ENCODE peak calls at places on chromosome 6, in nine cellular contexts. W is epithelial cell of proximal tubule, D is left ventricle myocardium inferior, N is progenitor cell of endocrine pancreas, M is AG10803, Z is astrocyte of the spinal cord, V is HFFc6, X is heart left ventricle, L is foreskin fibroblast. G is an unnamed sample.

GRCh38 chr6:152341596-152341995 is 295.6 kb downstream of the SYNE1 start:
- DNase-seq in M (no peak), D (no peak), L (no peak), Z (no peak), V (no peak), W (no peak), N (no peak), X (no peak), G (no peak)

GRCh38 chr6:166007349-166008263 is 160.0 kb downstream of the TBXT start:
- DNase-seq in Z (peak; percentile 83), V (no peak), M (peak; percentile 75), X (peak; percentile 75), N (no peak), L (no peak), D (peak; percentile 71), W (peak; percentile 47), G (peak; percentile 37)

GRCh38 chr6:53347250-53347920 is 1.4 kb downstream of the ELOVL5 start:
- DNase-seq in N (no peak), V (no peak), Z (peak; percentile 45), L (peak; percentile 16), W (no peak), X (no peak), D (no peak), M (peak; percentile 25), G (peak; percentile 29)

GRCh38 chr6:53358440-53359087 is 9.8 kb upstream of the ELOVL5 start:
- DNase-seq in N (no peak), M (no peak), X (no peak), V (no peak), Z (no peak), D (no peak), W (no peak), L (no peak), G (no peak)

GRCh38 chr6:54267798-54268197 is 40.4 kb upstream of the TINAG start:
- DNase-seq in D (no peak), N (no peak), X (no peak), L (no peak), Z (peak; percentile 56), W (no peak), V (peak; percentile 32), M (peak; percentile 39), G (peak; percentile 71)

GRCh38 chr6:80969439-80969838 is 783.0 kb downstream of the TENT5A start:
- DNase-seq in W (no peak), L (no peak), Z (peak; percentile 26), X (no peak), N (no peak), M (peak; percentile 1), V (peak; percentile 3), D (no peak), G (no peak)

GRCh38 chr6:95119927-95120326 is 457.4 kb upstream of the MANEA start:
- DNase-seq in X (no peak), L (no peak), V (no peak), Z (no peak), N (no peak), D (no peak), M (no peak), W (no peak), G (no peak)

GRCh38 chr6:1348675-1349074 is 36.8 kb downstream of the FOXQ1 start:
- DNase-seq in W (no peak), V (no peak), X (peak; percentile 67), D (peak; percentile 66), N (no peak), Z (peak; percentile 15), M (peak; percentile 51), L (peak; percentile 72), G (peak; percentile 91)

GRCh38 chr6:34316442-34317171 is 67.8 kb upstream of the SMIM29 start:
- DNase-seq in D (no peak), X (no peak), Z (no peak), N (no peak), L (no peak), V (no peak), W (no peak), M (no peak), G (no peak)

GRCh38 chr6:22880686-22881433 is 311.5 kb downstream of the HDGFL1 start:
- DNase-seq in L (peak; percentile 91), V (peak; percentile 95), D (no peak), Z (peak; percentile 97), X (no peak), N (no peak), M (peak; percentile 97), W (peak; percentile 97), G (peak; percentile 95)

GRCh38 chr6:66153247-66153646 is 446.2 kb upstream of the EYS start:
- DNase-seq in W (no peak), D (no peak), X (no peak), V (no peak), Z (no peak), L (no peak), N (no peak), M (no peak), G (no peak)

GRCh38 chr6:894274-894673 is 201.3 kb upstream of the EXOC2 start:
- DNase-seq in X (no peak), M (no peak), N (no peak), V (no peak), W (no peak), Z (no peak), L (no peak), D (no peak), G (no peak)

GRCh38 chr6:142570221-142570671 is 268.4 kb downstream of the ADGRG6 start:
- DNase-seq in M (peak; percentile 69), L (peak; percentile 45), W (peak; percentile 59), Z (peak; percentile 74), X (no peak), D (no peak), V (peak; percentile 44), N (no peak), G (peak; percentile 47)

GRCh38 chr6:73798592-73798991 is 102.6 kb downstream of the CD109 start:
- DNase-seq in L (peak; percentile 88), N (no peak), V (peak; percentile 91), D (no peak), W (peak; percentile 94), M (peak; percentile 95), Z (peak; percentile 92), X (peak; percentile 37), G (peak; percentile 83)

GRCh38 chr6:31729515-31729978 is 448 bp upstream of the DDAH2 start:
- DNase-seq in Z (peak; percentile 90), D (peak; percentile 94), W (no peak), M (peak; percentile 88), N (peak; percentile 75), L (peak; percentile 88), V (peak; percentile 85), X (peak; percentile 95), G (peak; percentile 94)
- TF ChIP-seq CTCF in Z (peak; percentile 63), D (no peak), W (no peak), M (no peak), N (peak; percentile 21), L (peak; percentile 52), V (peak; percentile 75), X (no peak), G (no peak)

GRCh38 chr6:79586548-79586947 is 44.6 kb upstream of the SH3BGRL2 start:
- DNase-seq in M (peak; percentile 29), Z (peak; percentile 39), X (no peak), N (no peak), V (peak; percentile 36), W (no peak), D (no peak), L (no peak), G (peak; percentile 47)
- TF ChIP-seq CTCF in M (peak; percentile 57), Z (peak; percentile 61), X (no peak), N (peak; percentile 56), V (peak; percentile 70), W (peak; percentile 64), D (peak; percentile 43), L (peak; percentile 54), G (peak; percentile 70)

DNA sequence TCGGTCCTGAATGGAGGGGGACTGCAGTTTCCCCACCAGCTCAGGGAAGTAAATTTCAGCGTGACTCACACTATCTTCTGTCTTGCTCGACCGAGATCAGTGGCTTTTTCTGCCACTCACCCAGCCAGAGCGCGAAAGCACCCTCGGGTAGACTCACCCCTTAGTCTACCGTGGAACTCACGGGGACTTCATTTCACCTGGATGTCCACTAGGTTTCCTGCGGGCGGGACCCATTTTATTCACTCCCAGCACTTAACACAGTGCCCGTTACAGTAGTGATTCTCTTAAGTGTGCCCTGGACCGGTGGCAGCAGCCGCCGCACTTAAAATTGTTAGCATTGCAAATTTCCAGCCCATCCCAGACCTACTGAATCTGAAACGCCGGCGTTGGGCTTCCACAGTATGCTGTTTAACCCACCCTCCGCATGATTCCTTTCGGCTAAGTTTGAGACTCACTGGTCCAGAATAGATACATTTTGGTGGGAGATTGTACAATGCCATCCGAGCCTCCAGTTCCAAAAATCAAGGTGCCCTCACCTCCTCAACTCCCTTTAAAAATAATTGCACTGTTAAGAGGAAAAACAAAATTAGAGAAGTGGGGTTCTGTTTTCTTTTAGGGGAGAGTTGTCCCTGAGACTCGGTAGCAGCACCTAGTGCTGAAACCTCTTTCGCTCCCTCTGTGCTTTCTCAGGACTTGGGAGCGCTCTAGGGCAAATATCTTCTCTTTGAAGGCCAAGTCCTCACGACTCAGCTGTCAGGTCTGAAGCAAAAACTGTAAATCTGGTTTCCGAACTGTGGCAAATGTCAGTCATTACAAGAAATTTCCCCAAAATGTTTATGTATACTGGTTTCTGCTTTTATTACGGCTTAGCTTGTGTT is 1.0 kb downstream of the SMPDL3A start:
- DNase-seq in Z (peak; percentile 56), X (peak; percentile 36), V (no peak), N (no peak), D (peak; percentile 20), L (no peak), M (peak; percentile 11), W (no peak), G (no peak)
- TF ChIP-seq CTCF in Z (peak; percentile 35), X (no peak), V (peak; percentile 26), N (no peak), D (no peak), L (no peak), M (no peak), W (peak; percentile 9), G (peak; percentile 6)

DNA sequence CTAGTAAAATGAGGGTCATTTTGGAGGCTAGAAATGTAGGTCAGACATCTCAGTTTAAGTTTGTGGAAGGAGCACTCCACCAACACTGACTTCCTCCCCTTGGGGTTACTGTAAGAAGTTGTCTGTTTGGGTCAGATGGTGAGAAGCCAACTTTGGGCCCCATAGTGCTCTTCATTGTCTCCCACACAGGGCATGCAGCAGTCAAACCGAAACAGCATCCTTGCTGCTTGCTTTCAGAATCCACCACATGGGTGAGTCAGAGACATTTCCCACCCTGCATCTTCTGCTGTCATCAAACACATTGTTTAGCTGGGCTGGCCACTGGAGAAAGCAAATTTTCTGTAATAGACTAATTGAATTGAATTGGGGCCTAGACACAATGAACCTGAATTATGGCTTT is 16.8 kb downstream of the IL17F start:
- DNase-seq in L (no peak), Z (no peak), V (no peak), M (no peak), X (no peak), W (no peak), N (no peak), D (no peak), G (no peak)
- TF ChIP-seq CTCF in L (no peak), Z (no peak), V (no peak), M (no peak), X (no peak), W (no peak), N (no peak), D (no peak), G (no peak)